ENCODE peak calls at places on chromosome 18, in seven cellular contexts. One of them, this sample, is unnamed.

GRCh38 chr18:50697509-50697908 is 122.3 kb downstream of the MRO start:
- DNase-seq in tibial artery: no peak
- DNase-seq in mesendoderm: no peak
- DNase-seq in naive thymus-derived CD4-positive, alpha-beta T cell: no peak
- DNase-seq in activated effector memory CD4-positive, alpha-beta T cell treated with anti-CD3 and anti-CD28 coated beads, Interleukin-2, amount 50 U/mL, for 16 hours: no peak
- DNase-seq in epithelial cell of proximal tubule: no peak
- DNase-seq in CD4-positive, alpha-beta T cell: no peak
- DNase-seq in this sample: no peak

GRCh38 chr18:43279015-43279758 is 1.9 kb upstream of the SYT4 start:
- DNase-seq in tibial artery: no peak
- DNase-seq in mesendoderm: peak; percentile 96
- DNase-seq in naive thymus-derived CD4-positive, alpha-beta T cell: no peak
- DNase-seq in activated effector memory CD4-positive, alpha-beta T cell treated with anti-CD3 and anti-CD28 coated beads, Interleukin-2, amount 50 U/mL, for 16 hours: no peak
- DNase-seq in epithelial cell of proximal tubule: no peak
- DNase-seq in CD4-positive, alpha-beta T cell: no peak
- DNase-seq in this sample: no peak

GRCh38 chr18:29853126-29853525 is 1189.4 kb downstream of the DSC3 start:
- DNase-seq in tibial artery: no peak
- DNase-seq in mesendoderm: no peak
- DNase-seq in naive thymus-derived CD4-positive, alpha-beta T cell: no peak
- DNase-seq in activated effector memory CD4-positive, alpha-beta T cell treated with anti-CD3 and anti-CD28 coated beads, Interleukin-2, amount 50 U/mL, for 16 hours: no peak
- DNase-seq in epithelial cell of proximal tubule: no peak
- DNase-seq in CD4-positive, alpha-beta T cell: no peak
- DNase-seq in this sample: no peak

GRCh38 chr18:24497052-24497754 is 36.8 kb downstream of the HRH4 start:
- DNase-seq in tibial artery: no peak
- DNase-seq in mesendoderm: no peak
- DNase-seq in naive thymus-derived CD4-positive, alpha-beta T cell: no peak
- DNase-seq in activated effector memory CD4-positive, alpha-beta T cell treated with anti-CD3 and anti-CD28 coated beads, Interleukin-2, amount 50 U/mL, for 16 hours: no peak
- DNase-seq in epithelial cell of proximal tubule: no peak
- DNase-seq in CD4-positive, alpha-beta T cell: no peak
- DNase-seq in this sample: no peak

GRCh38 chr18:2306641-2307040 is 264.7 kb downstream of the METTL4 start:
- DNase-seq in tibial artery: no peak
- DNase-seq in mesendoderm: no peak
- DNase-seq in naive thymus-derived CD4-positive, alpha-beta T cell: no peak
- DNase-seq in activated effector memory CD4-positive, alpha-beta T cell treated with anti-CD3 and anti-CD28 coated beads, Interleukin-2, amount 50 U/mL, for 16 hours: no peak
- DNase-seq in epithelial cell of proximal tubule: no peak
- DNase-seq in CD4-positive, alpha-beta T cell: no peak
- DNase-seq in this sample: no peak

GRCh38 chr18:74896390-74896991 is 298.8 kb downstream of the ZNF407 start:
- DNase-seq in tibial artery: no peak
- DNase-seq in mesendoderm: peak; percentile 75
- DNase-seq in naive thymus-derived CD4-positive, alpha-beta T cell: peak; percentile 39
- DNase-seq in activated effector memory CD4-positive, alpha-beta T cell treated with anti-CD3 and anti-CD28 coated beads, Interleukin-2, amount 50 U/mL, for 16 hours: peak; percentile 74
- DNase-seq in epithelial cell of proximal tubule: peak; percentile 12
- DNase-seq in CD4-positive, alpha-beta T cell: peak; percentile 25
- DNase-seq in this sample: peak; percentile 28

GRCh38 chr18:63789327-63789726 is 14.1 kb downstream of the SERPINB7 start:
- DNase-seq in tibial artery: no peak
- DNase-seq in mesendoderm: no peak
- DNase-seq in naive thymus-derived CD4-positive, alpha-beta T cell: no peak
- DNase-seq in activated effector memory CD4-positive, alpha-beta T cell treated with anti-CD3 and anti-CD28 coated beads, Interleukin-2, amount 50 U/mL, for 16 hours: no peak
- DNase-seq in epithelial cell of proximal tubule: no peak
- DNase-seq in CD4-positive, alpha-beta T cell: no peak
- DNase-seq in this sample: no peak

GRCh38 chr18:7663305-7664023 is 96.3 kb downstream of the PTPRM start:
- DNase-seq in tibial artery: no peak
- DNase-seq in mesendoderm: no peak
- DNase-seq in naive thymus-derived CD4-positive, alpha-beta T cell: no peak
- DNase-seq in activated effector memory CD4-positive, alpha-beta T cell treated with anti-CD3 and anti-CD28 coated beads, Interleukin-2, amount 50 U/mL, for 16 hours: no peak
- DNase-seq in epithelial cell of proximal tubule: no peak
- DNase-seq in CD4-positive, alpha-beta T cell: no peak
- DNase-seq in this sample: no peak

GRCh38 chr18:73679941-73680700 is 467.5 kb downstream of the FBXO15 start:
- DNase-seq in tibial artery: no peak
- DNase-seq in mesendoderm: no peak
- DNase-seq in naive thymus-derived CD4-positive, alpha-beta T cell: no peak
- DNase-seq in activated effector memory CD4-positive, alpha-beta T cell treated with anti-CD3 and anti-CD28 coated beads, Interleukin-2, amount 50 U/mL, for 16 hours: no peak
- DNase-seq in epithelial cell of proximal tubule: no peak
- DNase-seq in CD4-positive, alpha-beta T cell: no peak
- DNase-seq in this sample: no peak

GRCh38 chr18:33755918-33756590 is 178.0 kb downstream of the ASXL3 start:
- DNase-seq in tibial artery: no peak
- DNase-seq in mesendoderm: peak; percentile 94
- DNase-seq in naive thymus-derived CD4-positive, alpha-beta T cell: no peak
- DNase-seq in activated effector memory CD4-positive, alpha-beta T cell treated with anti-CD3 and anti-CD28 coated beads, Interleukin-2, amount 50 U/mL, for 16 hours: no peak
- DNase-seq in epithelial cell of proximal tubule: peak; percentile 19
- DNase-seq in CD4-positive, alpha-beta T cell: no peak
- DNase-seq in this sample: peak; percentile 64

GRCh38 chr18:23301971-23302370 is 151.1 kb upstream of the RIOK3 start:
- DNase-seq in tibial artery: no peak
- DNase-seq in mesendoderm: no peak
- DNase-seq in naive thymus-derived CD4-positive, alpha-beta T cell: no peak
- DNase-seq in activated effector memory CD4-positive, alpha-beta T cell treated with anti-CD3 and anti-CD28 coated beads, Interleukin-2, amount 50 U/mL, for 16 hours: no peak
- DNase-seq in epithelial cell of proximal tubule: no peak
- DNase-seq in CD4-positive, alpha-beta T cell: no peak
- DNase-seq in this sample: no peak

GRCh38 chr18:58359226-58360019 is 269.5 kb downstream of the ALPK2 start:
- DNase-seq in tibial artery: no peak
- DNase-seq in mesendoderm: no peak
- DNase-seq in naive thymus-derived CD4-positive, alpha-beta T cell: no peak
- DNase-seq in activated effector memory CD4-positive, alpha-beta T cell treated with anti-CD3 and anti-CD28 coated beads, Interleukin-2, amount 50 U/mL, for 16 hours: no peak
- DNase-seq in epithelial cell of proximal tubule: no peak
- DNase-seq in CD4-positive, alpha-beta T cell: no peak
- DNase-seq in this sample: no peak

GRCh38 chr18:59837586-59837985 is 62.2 kb upstream of the PMAIP1 start:
- DNase-seq in tibial artery: no peak
- DNase-seq in mesendoderm: peak; percentile 85
- DNase-seq in naive thymus-derived CD4-positive, alpha-beta T cell: peak; percentile 20
- DNase-seq in activated effector memory CD4-positive, alpha-beta T cell treated with anti-CD3 and anti-CD28 coated beads, Interleukin-2, amount 50 U/mL, for 16 hours: peak; percentile 80
- DNase-seq in epithelial cell of proximal tubule: no peak
- DNase-seq in CD4-positive, alpha-beta T cell: peak; percentile 3
- DNase-seq in this sample: peak; percentile 74

GRCh38 chr18:11516988-11517630 is 92.3 kb upstream of the SLC35G4 start:
- DNase-seq in tibial artery: no peak
- DNase-seq in mesendoderm: no peak
- DNase-seq in naive thymus-derived CD4-positive, alpha-beta T cell: no peak
- DNase-seq in activated effector memory CD4-positive, alpha-beta T cell treated with anti-CD3 and anti-CD28 coated beads, Interleukin-2, amount 50 U/mL, for 16 hours: no peak
- DNase-seq in epithelial cell of proximal tubule: no peak
- DNase-seq in CD4-positive, alpha-beta T cell: no peak
- DNase-seq in this sample: no peak

GRCh38 chr18:59008302-59008974 is 131.2 kb upstream of the SEC11C start:
- DNase-seq in tibial artery: no peak
- DNase-seq in mesendoderm: peak; percentile 98
- DNase-seq in naive thymus-derived CD4-positive, alpha-beta T cell: no peak
- DNase-seq in activated effector memory CD4-positive, alpha-beta T cell treated with anti-CD3 and anti-CD28 coated beads, Interleukin-2, amount 50 U/mL, for 16 hours: no peak
- DNase-seq in epithelial cell of proximal tubule: no peak
- DNase-seq in CD4-positive, alpha-beta T cell: no peak
- DNase-seq in this sample: no peak

GRCh38 chr18:36525913-36526312 is 228.4 kb downstream of the FHOD3 start:
- DNase-seq in tibial artery: no peak
- DNase-seq in mesendoderm: no peak
- DNase-seq in naive thymus-derived CD4-positive, alpha-beta T cell: no peak
- DNase-seq in activated effector memory CD4-positive, alpha-beta T cell treated with anti-CD3 and anti-CD28 coated beads, Interleukin-2, amount 50 U/mL, for 16 hours: no peak
- DNase-seq in epithelial cell of proximal tubule: no peak
- DNase-seq in CD4-positive, alpha-beta T cell: no peak
- DNase-seq in this sample: no peak

GRCh38 chr18:77013777-77014525 is 118.6 kb downstream of the MBP start:
- DNase-seq in tibial artery: peak; percentile 84
- DNase-seq in mesendoderm: no peak
- DNase-seq in naive thymus-derived CD4-positive, alpha-beta T cell: no peak
- DNase-seq in activated effector memory CD4-positive, alpha-beta T cell treated with anti-CD3 and anti-CD28 coated beads, Interleukin-2, amount 50 U/mL, for 16 hours: no peak
- DNase-seq in epithelial cell of proximal tubule: no peak
- DNase-seq in CD4-positive, alpha-beta T cell: no peak
- DNase-seq in this sample: no peak

GRCh38 chr18:42620585-42620984 is 494.9 kb downstream of the RIT2 start:
- DNase-seq in tibial artery: no peak
- DNase-seq in mesendoderm: no peak
- DNase-seq in naive thymus-derived CD4-positive, alpha-beta T cell: no peak
- DNase-seq in activated effector memory CD4-positive, alpha-beta T cell treated with anti-CD3 and anti-CD28 coated beads, Interleukin-2, amount 50 U/mL, for 16 hours: no peak
- DNase-seq in epithelial cell of proximal tubule: no peak
- DNase-seq in CD4-positive, alpha-beta T cell: no peak
- DNase-seq in this sample: no peak

GRCh38 chr18:28884304-28884703 is 707.4 kb upstream of the CDH2 start:
- DNase-seq in tibial artery: no peak
- DNase-seq in mesendoderm: no peak
- DNase-seq in naive thymus-derived CD4-positive, alpha-beta T cell: no peak
- DNase-seq in activated effector memory CD4-positive, alpha-beta T cell treated with anti-CD3 and anti-CD28 coated beads, Interleukin-2, amount 50 U/mL, for 16 hours: no peak
- DNase-seq in epithelial cell of proximal tubule: no peak
- DNase-seq in CD4-positive, alpha-beta T cell: no peak
- DNase-seq in this sample: no peak

GRCh38 chr18:44819944-44820510 is 139.3 kb downstream of the SETBP1 start:
- DNase-seq in tibial artery: peak; percentile 59
- DNase-seq in mesendoderm: peak; percentile 43
- DNase-seq in naive thymus-derived CD4-positive, alpha-beta T cell: no peak
- DNase-seq in activated effector memory CD4-positive, alpha-beta T cell treated with anti-CD3 and anti-CD28 coated beads, Interleukin-2, amount 50 U/mL, for 16 hours: no peak
- DNase-seq in epithelial cell of proximal tubule: no peak
- DNase-seq in CD4-positive, alpha-beta T cell: no peak
- DNase-seq in this sample: no peak

GRCh38 chr18:44793186-44793585 is 112.5 kb downstream of the SETBP1 start:
- DNase-seq in tibial artery: no peak
- DNase-seq in mesendoderm: no peak
- DNase-seq in naive thymus-derived CD4-positive, alpha-beta T cell: no peak
- DNase-seq in activated effector memory CD4-positive, alpha-beta T cell treated with anti-CD3 and anti-CD28 coated beads, Interleukin-2, amount 50 U/mL, for 16 hours: no peak
- DNase-seq in epithelial cell of proximal tubule: no peak
- DNase-seq in CD4-positive, alpha-beta T cell: no peak
- DNase-seq in this sample: no peak

GRCh38 chr18:35038881-35039491 is 2.2 kb upstream of the MAPRE2 start:
- DNase-seq in tibial artery: no peak
- DNase-seq in mesendoderm: no peak
- DNase-seq in naive thymus-derived CD4-positive, alpha-beta T cell: no peak
- DNase-seq in activated effector memory CD4-positive, alpha-beta T cell treated with anti-CD3 and anti-CD28 coated beads, Interleukin-2, amount 50 U/mL, for 16 hours: no peak
- DNase-seq in epithelial cell of proximal tubule: no peak
- DNase-seq in CD4-positive, alpha-beta T cell: no peak
- DNase-seq in this sample: no peak

GRCh38 chr18:58135806-58136331 is 91.8 kb downstream of the NEDD4L start:
- DNase-seq in tibial artery: peak; percentile 31
- DNase-seq in mesendoderm: peak; percentile 89
- DNase-seq in naive thymus-derived CD4-positive, alpha-beta T cell: peak; percentile 28
- DNase-seq in activated effector memory CD4-positive, alpha-beta T cell treated with anti-CD3 and anti-CD28 coated beads, Interleukin-2, amount 50 U/mL, for 16 hours: peak; percentile 74
- DNase-seq in epithelial cell of proximal tubule: peak; percentile 53
- DNase-seq in CD4-positive, alpha-beta T cell: no peak
- DNase-seq in this sample: peak; percentile 68

GRCh38 chr18:8034674-8035073 is 467.6 kb downstream of the PTPRM start:
- DNase-seq in tibial artery: no peak
- DNase-seq in mesendoderm: no peak
- DNase-seq in naive thymus-derived CD4-positive, alpha-beta T cell: no peak
- DNase-seq in activated effector memory CD4-positive, alpha-beta T cell treated with anti-CD3 and anti-CD28 coated beads, Interleukin-2, amount 50 U/mL, for 16 hours: no peak
- DNase-seq in epithelial cell of proximal tubule: no peak
- DNase-seq in CD4-positive, alpha-beta T cell: no peak
- DNase-seq in this sample: no peak